ENCODE peak calls at places on chromosome 18, in six cellular contexts. P is neuronal stem cell, M is H9, B is IMR-90, T is H1, D is trophoblast cell. I is an unnamed sample.

GRCh38 chr18:3595282-3596273 is 145.6 kb downstream of the TGIF1 start:
- DNase-seq in B (peak; percentile 98), P (no peak), T (no peak), D (peak; percentile 90), M (no peak), I (peak; percentile 99)

GRCh38 chr18:72544092-72544886 is at the start of gene CBLN2:
- DNase-seq in T (no peak), P (peak; percentile 72), D (peak; percentile 24), M (peak; percentile 80), B (peak; percentile 18), I (no peak)

GRCh38 chr18:46484971-46485370 is 172.0 kb downstream of the LOXHD1 start:
- DNase-seq in M (no peak), D (no peak), P (no peak), B (no peak), T (no peak), I (no peak)

GRCh38 chr18:77059294-77059916 is 73.2 kb downstream of the MBP start:
- DNase-seq in B (peak; percentile 76), M (peak; percentile 56), P (no peak), T (no peak), D (peak; percentile 74), I (peak; percentile 65)

GRCh38 chr18:35267161-35267651 is 22.8 kb downstream of the ZSCAN30 start:
- DNase-seq in M (peak; percentile 31), D (peak; percentile 30), P (no peak), T (no peak), B (no peak), I (no peak)

GRCh38 chr18:9719421-9719981 is 11.4 kb downstream of the RAB31 start:
- DNase-seq in T (no peak), M (no peak), P (no peak), D (no peak), B (peak; percentile 85), I (peak; percentile 89)

GRCh38 chr18:79664525-79665125 is 15.0 kb upstream of the CTDP1 start:
- DNase-seq in B (peak; percentile 85), P (no peak), T (no peak), M (no peak), D (peak; percentile 94), I (peak; percentile 77)

GRCh38 chr18:7174359-7175107 is 56.4 kb upstream of the LRRC30 start:
- DNase-seq in P (no peak), M (peak; percentile 66), D (no peak), B (no peak), T (no peak), I (no peak)

GRCh38 chr18:79393181-79393598 is 2.5 kb upstream of the NFATC1 start:
- DNase-seq in B (no peak), D (peak; percentile 64), M (no peak), T (no peak), P (no peak), I (peak; percentile 18)

GRCh38 chr18:75124967-75125358 is 84.0 kb downstream of the PTGR3 start:
- DNase-seq in P (no peak), T (no peak), B (no peak), D (no peak), M (no peak), I (no peak)

GRCh38 chr18:12841070-12841469 is 43.0 kb downstream of the PTPN2 start:
- DNase-seq in T (no peak), M (no peak), B (no peak), P (no peak), D (no peak), I (no peak)

GRCh38 chr18:55539240-55539639 is 48.8 kb downstream of the TCF4 start:
- DNase-seq in P (no peak), M (no peak), B (peak; percentile 16), D (no peak), T (no peak), I (no peak)

GRCh38 chr18:68417166-68417776 is 297.6 kb downstream of the TMX3 start:
- DNase-seq in M (no peak), D (peak; percentile 52), T (no peak), B (no peak), P (no peak), I (peak; percentile 18)

GRCh38 chr18:25279133-25279532 is 72.8 kb downstream of the ZNF521 start:
- DNase-seq in D (no peak), M (no peak), B (peak; percentile 87), T (no peak), P (no peak), I (peak; percentile 67)

GRCh38 chr18:67285583-67285982 is 230.9 kb downstream of the DSEL start:
- DNase-seq in M (no peak), B (no peak), P (no peak), T (no peak), D (no peak), I (no peak)

GRCh38 chr18:54958711-54959625 is at the start of gene CCDC68:
- DNase-seq in B (no peak), T (no peak), M (peak; percentile 59), D (peak; percentile 67), P (peak; percentile 21), I (peak; percentile 51)

GRCh38 chr18:58268849-58269248 is 224.8 kb downstream of the NEDD4L start:
- DNase-seq in D (peak; percentile 92), P (no peak), M (no peak), B (peak; percentile 55), T (no peak), I (peak; percentile 28)

GRCh38 chr18:37484893-37485834 is 80.4 kb downstream of the CELF4 start:
- DNase-seq in D (peak; percentile 35), P (peak; percentile 42), T (peak; percentile 43), B (peak; percentile 5), M (peak; percentile 72), I (peak; percentile 26)

GRCh38 chr18:3265564-3266033 is 3.7 kb downstream of the MYL12B start:
- DNase-seq in T (no peak), B (peak; percentile 75), D (peak; percentile 29), M (no peak), P (no peak), I (peak; percentile 69)

GRCh38 chr18:8424917-8425725 is 184.1 kb upstream of the RAB12 start:
- DNase-seq in T (peak; percentile 25), P (no peak), B (peak; percentile 75), D (peak; percentile 77), M (no peak), I (peak; percentile 91)

GRCh38 chr18:11761553-11761952 is 72.5 kb downstream of the GNAL start:
- DNase-seq in B (no peak), M (peak; percentile 60), T (no peak), D (no peak), P (no peak), I (no peak)

GRCh38 chr18:74748809-74749208 is 151.1 kb downstream of the ZNF407 start:
- DNase-seq in B (no peak), D (no peak), P (no peak), M (no peak), T (no peak), I (no peak)

GRCh38 chr18:25047983-25048382 is 304.0 kb downstream of the ZNF521 start:
- DNase-seq in M (peak; percentile 85), D (peak; percentile 7), T (peak; percentile 61), P (no peak), B (no peak), I (no peak)

GRCh38 chr18:62939433-62939832 is 224.1 kb downstream of the PHLPP1 start:
- DNase-seq in P (no peak), B (no peak), T (no peak), M (no peak), D (no peak), I (peak; percentile 26)

GRCh38 chr18:62938451-62938850 is 223.1 kb downstream of the PHLPP1 start:
- DNase-seq in T (no peak), M (no peak), P (no peak), D (no peak), B (no peak), I (no peak)

GRCh38 chr18:62935994-62936393 is 220.7 kb downstream of the PHLPP1 start:
- DNase-seq in T (no peak), P (no peak), M (no peak), D (no peak), B (no peak), I (no peak)

GRCh38 chr18:62938006-62938405 is 222.7 kb downstream of the PHLPP1 start:
- DNase-seq in B (peak; percentile 73), P (no peak), M (no peak), D (no peak), T (no peak), I (peak; percentile 24)

GRCh38 chr18:62937065-62937464 is 221.7 kb downstream of the PHLPP1 start:
- DNase-seq in M (no peak), P (no peak), B (peak; percentile 36), T (no peak), D (no peak), I (peak; percentile 47)
- H3K14ac ChIP-seq in M (no peak overlapping the region), P (no peak overlapping the region), B (peak overlapping the region; percentile 19), T (no peak overlapping the region), D (no peak overlapping the region), I (no peak overlapping the region)

GRCh38 chr18:5693637-5694175 is 149.9 kb upstream of the EPB41L3 start:
- DNase-seq in M (no peak), B (no peak), T (no peak), D (peak; percentile 47), P (no peak), I (no peak)
- H3K23ac ChIP-seq in M (no peak overlapping the region), B (no peak overlapping the region), T (no peak overlapping the region), D (no peak overlapping the region), P (no peak overlapping the region), I (no peak overlapping the region)

DNA sequence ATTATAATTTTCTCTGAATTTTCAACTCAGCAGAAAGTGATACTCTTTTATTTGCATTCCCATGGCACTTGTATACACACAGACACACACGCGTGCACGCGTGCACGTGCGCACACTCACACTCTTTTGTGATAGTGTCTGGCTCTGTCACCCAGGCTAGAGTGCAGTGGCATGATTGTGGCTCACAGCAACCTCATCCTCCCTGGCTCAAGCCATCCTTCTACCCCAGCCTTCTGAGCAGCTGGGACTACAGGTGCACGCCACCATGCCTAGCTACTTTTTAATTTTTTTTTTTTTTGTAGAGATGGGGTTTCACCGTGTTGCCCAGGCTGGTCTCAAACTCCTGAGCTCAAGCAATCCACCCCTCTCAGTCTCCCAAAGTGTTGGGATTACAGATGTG is 123.2 kb downstream of the MC4R start:
- DNase-seq in P (no peak), T (no peak), M (no peak), B (no peak), D (no peak), I (no peak)
- H4K91ac ChIP-seq in P (no peak overlapping the region), T (no peak overlapping the region), M (no peak overlapping the region), B (no peak overlapping the region), D (no peak overlapping the region), I (no peak overlapping the region)

GRCh38 chr18:31213641-31214040 is 51.0 kb upstream of the DSC1 start:
- DNase-seq in P (no peak), M (no peak), B (no peak), D (no peak), T (no peak), I (no peak)

GRCh38 chr18:31206064-31206463 is 43.4 kb upstream of the DSC1 start:
- DNase-seq in B (no peak), M (no peak), P (no peak), T (no peak), D (no peak), I (no peak)

GRCh38 chr18:31209041-31209440 is 46.4 kb upstream of the DSC1 start:
- DNase-seq in M (no peak), D (peak; percentile 70), B (no peak), P (no peak), T (no peak), I (no peak)

GRCh38 chr18:31206787-31207381 is 44.2 kb upstream of the DSC1 start:
- DNase-seq in P (no peak), M (peak; percentile 80), B (peak; percentile 23), T (peak; percentile 23), D (peak; percentile 84), I (peak; percentile 75)

DNA sequence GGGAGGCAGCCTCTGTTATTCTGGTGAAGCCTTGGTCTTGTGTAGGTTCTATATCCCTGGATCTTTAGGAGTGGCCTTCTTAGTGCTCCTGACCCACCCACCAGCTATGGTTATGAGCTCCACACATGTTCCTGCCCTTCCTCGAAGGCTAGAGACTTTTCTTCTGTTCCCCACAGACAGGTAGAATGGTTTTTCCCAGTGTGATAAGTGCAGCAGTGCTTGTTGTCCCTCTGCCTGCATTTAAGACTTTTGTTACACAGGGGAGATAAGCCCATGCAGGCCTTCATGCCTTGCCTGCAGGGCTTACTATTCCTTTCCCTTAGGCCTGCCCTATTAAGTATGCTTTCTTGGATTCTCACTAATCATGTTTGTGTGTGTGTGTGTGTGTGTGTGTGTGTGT is 48.4 kb upstream of the DSC1 start:
- DNase-seq in M (no peak), T (no peak), P (no peak), D (peak; percentile 70), B (no peak), I (no peak)
- H3K14ac ChIP-seq in M (no peak overlapping the region), T (no peak overlapping the region), P (no peak overlapping the region), D (no peak overlapping the region), B (no peak overlapping the region), I (no peak overlapping the region)